ENCODE peak calls at places on chromosomes 5 and 9, in ten cellular contexts. D is activated B cell treated with CpG ODN at 0.5 μM for 24 hours, V is fibroblast of pulmonary artery, H is endodermal cell, O is WTC11, I is WERI-Rb-1, U is left kidney, M is iris pigment epithelial cell, F is activated T-cell treated with anti-CD3 and anti-CD28 coated beads for 1 hour, B is NCI-H1930. Q is an unnamed sample.

GRCh38 chr5:143063175-143063970 is 293.2 kb downstream of the ARHGAP26 start:
- DNase-seq in D (no peak), V (peak; percentile 71), H (no peak), O (no peak), I (no peak), U (no peak), M (no peak), F (no peak), B (no peak), Q (no peak)

GRCh38 chr5:173240091-173241050 is 5.4 kb upstream of the NKX2-5 start:
- DNase-seq in D (no peak), V (no peak), H (peak; percentile 59), O (no peak), I (no peak), U (no peak), M (no peak), F (no peak), B (no peak), Q (no peak)

GRCh38 chr9:135440620-135441019 is 39.0 kb upstream of the PPP1R26 start:
- DNase-seq in D (no peak), V (no peak), H (no peak), O (peak; percentile 24), I (peak; percentile 72), U (peak; percentile 74), M (no peak), F (no peak), B (peak; percentile 25), Q (peak; percentile 6)

GRCh38 chr9:114000671-114001409 is 77.3 kb downstream of the AMBP start:
- DNase-seq in D (no peak), V (no peak), H (peak; percentile 31), O (no peak), I (no peak), U (no peak), M (no peak), F (no peak), B (no peak), Q (no peak)

GRCh38 chr5:456351-457194 is 13.6 kb downstream of the EXOC3 start:
- DNase-seq in D (peak; percentile 8), V (no peak), H (peak; percentile 29), O (peak; percentile 10), I (peak; percentile 6), U (no peak), M (no peak), F (no peak), B (no peak), Q (no peak)

GRCh38 chr9:134136117-134136996 is 475 bp downstream of the WDR5 start:
- DNase-seq in D (no peak), V (peak; percentile 27), H (peak; percentile 78), O (peak; percentile 44), I (no peak), U (peak; percentile 63), M (peak; percentile 36), F (no peak), B (no peak), Q (no peak)

GRCh38 chr5:35342664-35343063 is 112.4 kb upstream of the PRLR start:
- DNase-seq in D (no peak), V (no peak), H (no peak), O (no peak), I (no peak), U (no peak), M (no peak), F (no peak), B (no peak), Q (no peak)

GRCh38 chr5:100902406-100903035 is 561 bp downstream of the ST8SIA4 start:
- DNase-seq in D (no peak), V (no peak), H (peak; percentile 73), O (no peak), I (no peak), U (peak; percentile 59), M (peak; percentile 14), F (no peak), B (no peak), Q (no peak)

GRCh38 chr5:135386096-135386495 is 12.9 kb downstream of the MACROH2A1 start:
- DNase-seq in D (no peak), V (peak; percentile 34), H (no peak), O (no peak), I (no peak), U (no peak), M (peak; percentile 45), F (no peak), B (no peak), Q (peak; percentile 82)

GRCh38 chr9:35163413-35163812 is 1.6 kb downstream of the UNC13B start:
- DNase-seq in D (no peak), V (no peak), H (no peak), O (no peak), I (no peak), U (no peak), M (no peak), F (no peak), B (no peak), Q (no peak)

GRCh38 chr5:172953776-172954189 is 5.4 kb upstream of the RPL26L1 start:
- DNase-seq in D (no peak), V (peak; percentile 91), H (no peak), O (no peak), I (no peak), U (no peak), M (peak; percentile 87), F (no peak), B (no peak), Q (peak; percentile 28)

GRCh38 chr5:111242606-111243005 is 18.4 kb downstream of the CAMK4 start:
- DNase-seq in D (no peak), V (no peak), H (no peak), O (no peak), I (no peak), U (no peak), M (no peak), F (no peak), B (no peak), Q (no peak)

GRCh38 chr9:32264171-32264862 is 120.1 kb upstream of the ACO1 start:
- DNase-seq in D (no peak), V (peak; percentile 36), H (peak; percentile 70), O (peak; percentile 38), I (peak; percentile 24), U (peak; percentile 81), M (peak; percentile 7), F (no peak), B (no peak), Q (peak; percentile 59)

GRCh38 chr9:97534961-97535594 is 33.6 kb downstream of the TMOD1 start:
- DNase-seq in D (no peak), V (no peak), H (no peak), O (no peak), I (no peak), U (no peak), M (no peak), F (no peak), B (no peak), Q (no peak)

GRCh38 chr5:179290681-179291540 is 54.4 kb downstream of the ADAMTS2 start:
- DNase-seq in D (no peak), V (no peak), H (no peak), O (no peak), I (no peak), U (no peak), M (no peak), F (no peak), B (no peak), Q (no peak)

GRCh38 chr9:6383551-6384225 is 29.3 kb upstream of the UHRF2 start:
- DNase-seq in D (no peak), V (peak; percentile 66), H (no peak), O (no peak), I (no peak), U (no peak), M (peak; percentile 69), F (no peak), B (no peak), Q (peak; percentile 45)

GRCh38 chr5:39381376-39381775 is 17.1 kb upstream of the C9 start:
- DNase-seq in D (no peak), V (no peak), H (no peak), O (no peak), I (no peak), U (no peak), M (no peak), F (no peak), B (no peak), Q (no peak)

GRCh38 chr9:7542648-7543165 is 256.9 kb downstream of the DMAC1 start:
- DNase-seq in D (no peak), V (no peak), H (peak; percentile 62), O (no peak), I (peak; percentile 19), U (no peak), M (no peak), F (no peak), B (no peak), Q (no peak)

GRCh38 chr5:53481354-53481886 is 991 bp downstream of the FST start:
- DNase-seq in D (no peak), V (peak; percentile 30), H (no peak), O (no peak), I (no peak), U (no peak), M (peak; percentile 10), F (no peak), B (no peak), Q (no peak)

GRCh38 chr9:77177894-77178794 is 810 bp downstream of the VPS13A start:
- DNase-seq in D (peak; percentile 56), V (peak; percentile 26), H (peak; percentile 79), O (peak; percentile 38), I (peak; percentile 39), U (peak; percentile 75), M (peak; percentile 43), F (peak; percentile 27), B (no peak), Q (peak; percentile 12)

GRCh38 chr5:74294231-74294705 is 346.3 kb downstream of the ENC1 start:
- DNase-seq in D (no peak), V (peak; percentile 35), H (no peak), O (no peak), I (no peak), U (no peak), M (peak; percentile 28), F (no peak), B (no peak), Q (no peak)

GRCh38 chr5:151079838-151080619 is 805 bp downstream of the TNIP1 start:
- DNase-seq in D (no peak), V (peak; percentile 82), H (no peak), O (no peak), I (no peak), U (no peak), M (peak; percentile 74), F (no peak), B (no peak), Q (peak; percentile 80)

GRCh38 chr5:77282337-77283027 is 72.0 kb downstream of the PDE8B start:
- DNase-seq in D (no peak), V (peak; percentile 31), H (peak; percentile 65), O (peak; percentile 23), I (no peak), U (no peak), M (peak; percentile 34), F (no peak), B (no peak), Q (no peak)

GRCh38 chr5:145562931-145563330 is 272.2 kb downstream of the PRELID2 start:
- DNase-seq in D (no peak), V (no peak), H (no peak), O (no peak), I (no peak), U (no peak), M (peak; percentile 7), F (no peak), B (no peak), Q (no peak)

GRCh38 chr9:123401879-123402513 is 46.0 kb downstream of the CRB2 start:
- DNase-seq in D (no peak), V (peak; percentile 70), H (peak; percentile 85), O (peak; percentile 66), I (peak; percentile 53), U (peak; percentile 77), M (peak; percentile 63), F (no peak), B (no peak), Q (peak; percentile 31)

GRCh38 chr5:82793808-82794419 is 283.3 kb downstream of the TMEM167A start:
- DNase-seq in D (no peak), V (peak; percentile 60), H (peak; percentile 83), O (peak; percentile 67), I (peak; percentile 28), U (peak; percentile 27), M (peak; percentile 28), F (peak; percentile 18), B (no peak), Q (peak; percentile 21)

GRCh38 chr9:87640385-87640795 is 85.5 kb upstream of the CTSL start:
- DNase-seq in D (no peak), V (peak; percentile 92), H (no peak), O (no peak), I (no peak), U (peak; percentile 50), M (peak; percentile 67), F (no peak), B (no peak), Q (peak; percentile 87)

GRCh38 chr5:136133416-136134383 is 1.1 kb downstream of the SMAD5 start:
- DNase-seq in D (no peak), V (peak; percentile 77), H (peak; percentile 78), O (peak; percentile 18), I (peak; percentile 42), U (peak; percentile 77), M (peak; percentile 75), F (no peak), B (no peak), Q (peak; percentile 38)